ENCODE peak calls at places on chromosomes 11 and 22, in seven cellular contexts. U is heart left ventricle, I is ovary, R is lower lobe of right lung, D is AG09309, H is GM23338, O is testis. Y is an unnamed sample.

GRCh38 chr22:35601743-35602633 is 15.1 kb downstream of the MB start:
- DNase-seq in O (peak; percentile 21), H (no peak), U (no peak), I (no peak), D (peak; percentile 55), R (peak; percentile 71), Y (peak; percentile 89)

GRCh38 chr11:85947431-85948272 is 92.5 kb downstream of the CCDC83 start:
- DNase-seq in O (peak; percentile 63), D (peak; percentile 73), H (no peak), U (peak; percentile 61), I (no peak), R (no peak), Y (peak; percentile 97)

GRCh38 chr22:36528336-36528735 is 630 bp downstream of the EIF3D start:
- DNase-seq in H (no peak), U (no peak), O (no peak), R (no peak), D (no peak), I (peak; percentile 30), Y (peak; percentile 34)

GRCh38 chr11:122294041-122294440 is 178.0 kb upstream of the BLID start:
- DNase-seq in U (no peak), R (no peak), I (no peak), D (no peak), H (no peak), O (no peak), Y (no peak)

GRCh38 chr22:27456696-27457503 is 344.7 kb downstream of the MN1 start:
- DNase-seq in U (no peak), D (no peak), R (no peak), H (no peak), I (no peak), O (no peak), Y (peak; percentile 82)

GRCh38 chr11:61972796-61973602 is 5.6 kb upstream of the FTH1 start:
- DNase-seq in R (no peak), D (peak; percentile 90), I (peak; percentile 47), O (no peak), U (no peak), H (no peak), Y (no peak)

GRCh38 chr11:46075168-46075567 is 46.1 kb downstream of the PHF21A start:
- DNase-seq in O (no peak), D (no peak), U (no peak), R (no peak), H (no peak), I (no peak), Y (peak; percentile 83)

GRCh38 chr22:36221799-36222751 is 17.3 kb downstream of the APOL2 start:
- DNase-seq in O (peak; percentile 70), U (peak; percentile 59), D (no peak), H (peak; percentile 86), R (peak; percentile 69), I (peak; percentile 52), Y (peak; percentile 63)

GRCh38 chr11:66081505-66081904 is 11.4 kb downstream of the PACS1 start:
- DNase-seq in O (peak; percentile 51), D (no peak), H (no peak), I (no peak), U (peak; percentile 43), R (peak; percentile 83), Y (peak; percentile 50)

GRCh38 chr11:47586043-47586442 is 435 bp upstream of the FAM180B start:
- DNase-seq in H (no peak), U (no peak), D (no peak), I (no peak), R (no peak), O (no peak), Y (no peak)

GRCh38 chr11:35045219-35045819 is 93.7 kb upstream of the CD44 start:
- DNase-seq in O (no peak), I (no peak), U (no peak), D (no peak), R (no peak), H (no peak), Y (no peak)

GRCh38 chr11:80815752-80816453 is 1375.1 kb upstream of the TENM4 start:
- DNase-seq in U (no peak), H (no peak), O (no peak), R (no peak), D (no peak), I (no peak), Y (peak; percentile 5)

GRCh38 chr11:23540101-23540561 is 679.9 kb upstream of the CCDC179 start:
- DNase-seq in D (no peak), I (no peak), U (no peak), H (peak; percentile 72), R (no peak), O (peak; percentile 23), Y (peak; percentile 68)

GRCh38 chr11:65479184-65480145 is 19.4 kb upstream of the MALAT1 start:
- DNase-seq in R (no peak), O (peak; percentile 81), U (peak; percentile 74), H (peak; percentile 83), D (peak; percentile 96), I (peak; percentile 61), Y (peak; percentile 90)

GRCh38 chr11:101436511-101437142 is 147.2 kb downstream of the TRPC6 start:
- DNase-seq in O (peak; percentile 72), R (no peak), D (no peak), I (peak; percentile 56), H (peak; percentile 91), U (no peak), Y (peak; percentile 62)

GRCh38 chr11:46290598-46291309 is 13.3 kb downstream of the CREB3L1 start:
- DNase-seq in U (peak; percentile 50), D (peak; percentile 94), I (peak; percentile 92), H (peak; percentile 98), O (peak; percentile 96), R (peak; percentile 84), Y (peak; percentile 99)

GRCh38 chr22:35839811-35840739 is 122.4 kb downstream of the APOL5 start:
- DNase-seq in U (peak; percentile 85), H (peak; percentile 96), O (peak; percentile 89), I (peak; percentile 86), R (peak; percentile 84), D (peak; percentile 95), Y (peak; percentile 99)

GRCh38 chr22:43289551-43289963 is 53.6 kb downstream of the SCUBE1 start:
- DNase-seq in O (peak; percentile 50), D (no peak), H (no peak), I (peak; percentile 73), U (no peak), R (no peak), Y (peak; percentile 40)
- H3K4me3 ChIP-seq in O (no peak overlapping the region), D (peak overlapping the region; percentile 32), H (no peak overlapping the region), I (peak overlapping the region; percentile 30), U (no peak overlapping the region), R (peak overlapping the region; percentile 28), Y (peak overlapping the region; percentile 26)

GRCh38 chr11:119778391-119779194 is 49.6 kb upstream of the NECTIN1 start:
- DNase-seq in R (no peak), U (no peak), H (no peak), D (no peak), I (no peak), O (no peak), Y (no peak)
- TF ChIP-seq CTCF in R (no peak), U (no peak), H (no peak), D (no peak), I (no peak), O (no peak), Y (no peak)

GRCh38 chr11:73314121-73314948 is 6.3 kb downstream of the ARHGEF17 start:
- DNase-seq in R (peak; percentile 75), U (peak; percentile 61), I (no peak), O (no peak), H (peak; percentile 50), D (no peak), Y (peak; percentile 95)
- H3K4me3 ChIP-seq in R (peak overlapping the region; percentile 78), U (no peak overlapping the region), I (peak overlapping the region; percentile 8), O (no peak overlapping the region), H (no peak overlapping the region), D (peak overlapping the region; percentile 8), Y (peak overlapping the region; percentile 81)

GRCh38 chr22:22959147-22959827 is 71.7 kb downstream of the IGLL5 start:
- DNase-seq in R (no peak), U (peak; percentile 71), H (peak; percentile 91), I (peak; percentile 78), O (peak; percentile 91), D (no peak), Y (peak; percentile 88)

GRCh38 chr22:22957090-22957489 is 69.5 kb downstream of the IGLL5 start:
- DNase-seq in O (no peak), R (no peak), H (no peak), I (no peak), U (no peak), D (no peak), Y (no peak)

GRCh38 chr22:22961574-22961973 is 74.0 kb downstream of the IGLL5 start:
- DNase-seq in H (no peak), R (no peak), U (no peak), I (no peak), O (no peak), D (no peak), Y (no peak)

GRCh38 chr22:22958621-22959020 is 71.0 kb downstream of the IGLL5 start:
- DNase-seq in D (no peak), I (no peak), U (no peak), O (no peak), H (no peak), R (no peak), Y (no peak)

DNA sequence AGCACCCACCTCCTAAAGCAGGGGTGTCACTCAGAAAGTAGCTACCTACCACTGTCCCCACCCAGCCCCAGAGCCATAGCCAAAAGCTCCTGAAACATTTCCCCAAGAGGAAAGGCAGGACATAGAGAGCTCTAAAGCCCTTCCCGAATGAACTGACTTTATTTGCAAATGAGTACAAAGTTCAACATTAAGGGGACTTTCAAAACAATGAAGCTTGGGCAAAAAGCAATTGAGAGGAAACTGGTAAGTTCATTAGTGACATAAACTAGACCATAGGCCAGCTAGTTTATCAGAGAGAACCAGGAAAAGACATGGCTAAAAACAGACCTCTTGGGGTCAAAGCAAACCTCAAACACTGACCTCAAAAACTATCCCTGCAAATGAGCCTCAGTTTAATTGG is 72.7 kb downstream of the IGLL5 start:
- DNase-seq in O (no peak), U (peak; percentile 29), D (no peak), R (no peak), H (no peak), I (no peak), Y (no peak)
- TF ChIP-seq CTCF in O (no peak), U (no peak), D (no peak), R (no peak), H (no peak), I (no peak), Y (no peak)

GRCh38 chr11:83073884-83074283 is 2.2 kb upstream of the RAB30 start:
- DNase-seq in O (no peak), H (no peak), D (no peak), U (no peak), I (no peak), R (no peak), Y (no peak)
- H3K4me3 ChIP-seq in O (no peak overlapping the region), H (no peak overlapping the region), D (no peak overlapping the region), U (no peak overlapping the region), I (no peak overlapping the region), R (no peak overlapping the region), Y (no peak overlapping the region)

DNA sequence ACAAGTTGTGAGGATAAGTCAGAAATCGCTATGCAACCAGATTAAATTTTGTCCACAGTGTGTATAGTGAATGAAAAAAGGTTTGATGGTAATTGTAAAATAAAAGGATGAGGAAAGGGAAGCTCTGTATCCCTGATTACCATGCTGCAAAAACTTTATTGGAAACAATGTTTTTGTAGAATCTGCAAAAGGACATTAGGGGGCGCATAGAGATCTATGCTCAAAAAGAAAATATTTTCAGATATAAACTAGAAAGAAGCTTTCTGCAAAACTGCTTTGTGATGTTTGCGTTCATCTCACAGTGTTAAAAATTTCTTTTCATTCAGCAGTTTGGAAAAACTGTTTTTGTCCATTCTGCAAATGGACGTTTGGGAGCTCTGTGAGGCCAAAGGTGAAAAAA is 390.5 kb downstream of the OR4C45 start:
- DNase-seq in R (no peak), U (no peak), D (no peak), O (no peak), I (no peak), H (no peak), Y (peak; percentile 1)
- TF ChIP-seq CTCF in R (no peak), U (no peak), D (no peak), O (no peak), I (no peak), H (no peak), Y (no peak)

Y was measured in choroid plexus epithelial cell.